ENCODE peak calls at places on chromosomes 7 and 10, in five cellular contexts. P is omental fat pad; S is T-helper 9 cell; L is activated naive CD4-positive, alpha-beta T cell treated with anti-CD3 and anti-CD28 coated beads, Interleukin-2, amount 10 ng/mL, durations not matched to agents 7 days and 5 days; C is HFFc6. M is an unnamed sample.

GRCh38 chr10:5488272-5489161 is 10.9 kb downstream of the CALML5 start:
- DNase-seq in S (no peak), P (no peak), L (no peak), C (no peak), M (no peak)

GRCh38 chr7:137846588-137847417 is at the start of gene DGKI:
- DNase-seq in L (peak; percentile 29), P (no peak), C (no peak), S (no peak), M (peak; percentile 30)

GRCh38 chr7:41965951-41966505 is 263.1 kb upstream of the INHBA start:
- DNase-seq in C (no peak), P (no peak), S (no peak), L (no peak), M (no peak)

GRCh38 chr7:25680636-25681035 is 452.4 kb upstream of the NPVF start:
- DNase-seq in S (no peak), C (no peak), L (no peak), P (no peak), M (no peak)

GRCh38 chr10:5956146-5956914 is 21.0 kb downstream of the IL15RA start:
- DNase-seq in C (no peak), L (no peak), P (no peak), S (no peak), M (no peak)

GRCh38 chr10:68096913-68097509 is 12.3 kb upstream of the MYPN start:
- DNase-seq in S (no peak), P (peak; percentile 50), L (no peak), C (peak; percentile 84), M (peak; percentile 94)

GRCh38 chr10:90775351-90776028 is 82.3 kb downstream of the HTR7 start:
- DNase-seq in C (no peak), L (no peak), P (no peak), S (no peak), M (peak; percentile 25)

GRCh38 chr7:23235688-23236280 is 10.8 kb upstream of the GPNMB start:
- DNase-seq in S (no peak), L (no peak), C (no peak), P (no peak), M (peak; percentile 16)

GRCh38 chr10:88270871-88271713 is 312.0 kb downstream of the RNLS start:
- DNase-seq in P (no peak), C (peak; percentile 57), S (peak; percentile 7), L (peak; percentile 69), M (peak; percentile 84)

GRCh38 chr10:3493621-3494020 is 291.4 kb downstream of the KLF6 start:
- DNase-seq in C (no peak), S (no peak), L (no peak), P (no peak), M (no peak)

GRCh38 chr10:28679941-28680752 is 2.8 kb downstream of the BAMBI start:
- DNase-seq in L (no peak), P (no peak), S (no peak), C (no peak), M (peak; percentile 40)

GRCh38 chr7:13778967-13779366 is 210.5 kb downstream of the ETV1 start:
- DNase-seq in C (peak; percentile 25), L (no peak), P (no peak), S (no peak), M (peak; percentile 1)

GRCh38 chr10:78727728-78728127 is 341.0 kb upstream of the ZMIZ1 start:
- DNase-seq in P (no peak), S (no peak), C (no peak), L (no peak), M (no peak)

GRCh38 chr10:77117501-77117900 is 520.1 kb downstream of the KCNMA1 start:
- DNase-seq in C (no peak), L (no peak), P (no peak), S (no peak), M (no peak)

GRCh38 chr7:73573276-73573675 is 5.1 kb downstream of the TBL2 start:
- DNase-seq in S (no peak), P (no peak), L (no peak), C (no peak), M (no peak)

GRCh38 chr10:59346321-59346720 is 16.0 kb downstream of the FAM13C start:
- DNase-seq in P (no peak), L (no peak), S (no peak), C (no peak), M (no peak)

GRCh38 chr10:122206471-122207065 is 64.5 kb upstream of the BTBD16 start:
- DNase-seq in L (no peak), S (no peak), C (peak; percentile 29), P (no peak), M (peak; percentile 13)

GRCh38 chr7:68205826-68206225 is 1209.2 kb downstream of the TYW1 start:
- DNase-seq in L (no peak), P (no peak), S (no peak), C (no peak), M (no peak)

GRCh38 chr10:124290095-124290795 is 128.5 kb downstream of the OAT start:
- DNase-seq in C (no peak), L (no peak), P (peak; percentile 22), S (no peak), M (peak; percentile 69)

M was measured in EH.